ENCODE peak calls at places on chromosomes 16 and 17, in five cellular contexts. R is activated CD8-positive, alpha-beta memory T cell treated with anti-CD3 and anti-CD28 coated beads, Interleukin-2, amount 50 U/mL, for 48 hours; P is right lobe of liver; B is effector CD4-positive, alpha-beta T cell; Q is NCI-H1436 treated with DMSO at 0.1 percent for 48 hours. J is an unnamed sample.

GRCh38 chr17:11682646-11683045 is 84.4 kb downstream of the DNAH9 start:
- DNase-seq in P (no peak), B (no peak), R (no peak), Q (no peak), J (no peak)

GRCh38 chr16:75860654-75861053 is 134.4 kb upstream of the CPHXL start:
- DNase-seq in P (no peak), Q (no peak), B (no peak), R (no peak), J (no peak)

GRCh38 chr16:75196826-75197225 is 10.1 kb downstream of the CTRB2 start:
- DNase-seq in Q (no peak), P (no peak), B (no peak), R (no peak), J (no peak)

GRCh38 chr17:11999715-12000114 is 2.4 kb upstream of the ZNF18 start:
- DNase-seq in Q (no peak), P (no peak), B (no peak), R (no peak), J (no peak)

GRCh38 chr16:28534542-28535373 is 4.0 kb downstream of the NUPR1 start:
- DNase-seq in P (peak), Q (no peak), B (no peak), R (no peak), J (peak)

GRCh38 chr16:253833-254232 is 19.2 kb downstream of the FAM234A start:
- DNase-seq in R (no peak), Q (no peak), B (no peak), P (no peak), J (no peak)

GRCh38 chr16:57906385-57907316 is 64.3 kb downstream of the CNGB1 start:
- DNase-seq in P (no peak), B (no peak), Q (no peak), R (peak), J (peak)

GRCh38 chr16:4933871-4934395 is 3.0 kb downstream of the PPL start:
- DNase-seq in R (no peak), Q (no peak), B (no peak), P (no peak), J (no peak)

GRCh38 chr16:28597692-28598261 is 927 bp upstream of the SULT1A2 start:
- DNase-seq in R (no peak), B (no peak), P (peak), Q (no peak), J (no peak)

GRCh38 chr17:80254396-80255241 is 6.0 kb upstream of the RNF213 start:
- DNase-seq in B (peak), R (peak), P (no peak), Q (no peak), J (no peak)

GRCh38 chr17:48995332-48995870 is 1.8 kb upstream of the IGF2BP1 start:
- DNase-seq in R (peak), P (no peak), Q (no peak), B (no peak), J (no peak)

GRCh38 chr17:28325221-28325620 is 6.2 kb downstream of the TMEM97 start:
- DNase-seq in R (peak), B (no peak), P (no peak), Q (no peak), J (no peak)

GRCh38 chr17:57466042-57466471 is 209.7 kb downstream of the MSI2 start:
- DNase-seq in Q (no peak), B (no peak), R (no peak), P (peak), J (no peak)

GRCh38 chr17:40093580-40094201 is 6.7 kb downstream of the NR1D1 start:
- DNase-seq in B (no peak), Q (no peak), P (no peak), R (no peak), J (no peak)

GRCh38 chr16:10314811-10315210 is 71.0 kb upstream of the ATF7IP2 start:
- DNase-seq in R (no peak), B (no peak), P (no peak), Q (no peak), J (no peak)

GRCh38 chr17:60154616-60155426 is 5.0 kb downstream of the CA4 start:
- DNase-seq in P (no peak), R (no peak), Q (no peak), B (no peak), J (no peak)

GRCh38 chr17:17868637-17869522 is 32.1 kb upstream of the SREBF1 start:
- DNase-seq in R (no peak), P (no peak), B (no peak), Q (no peak), J (no peak)

GRCh38 chr16:4957720-4958509 is at the start of gene SEC14L5:
- DNase-seq in R (peak), B (peak), P (peak), Q (peak), J (peak)

GRCh38 chr17:40343126-40344119 is 21.1 kb downstream of the GJD3 start:
- DNase-seq in R (no peak), B (no peak), Q (peak), P (no peak), J (no peak)

GRCh38 chr16:19980866-19981265 is 92.8 kb downstream of the GPR139 start:
- DNase-seq in R (no peak), B (no peak), P (no peak), Q (no peak), J (no peak)

GRCh38 chr17:69418535-69418934 is 4.0 kb downstream of the MAP2K6 start:
- DNase-seq in B (no peak), Q (no peak), R (no peak), P (no peak), J (no peak)

GRCh38 chr17:50627782-50628601 is 6.7 kb upstream of the ABCC3 start:
- DNase-seq in P (peak), B (no peak), R (no peak), Q (no peak), J (no peak)